ENCODE peak calls at places on chromosomes 2 and 18, in eight cellular contexts. D is GM10248, Y is AG09319, C is LNCaP clone FGC, F is cardiac fibroblast, H is RWPE1, J is colonic mucosa, L is brain microvascular endothelial cell. P is an unnamed sample.

GRCh38 chr18:79043288-79043687 is 25.9 kb upstream of the ATP9B start:
- DNase-seq in D (no peak), Y (no peak), C (no peak), F (no peak), H (no peak), J (no peak), L (no peak), P (no peak)

GRCh38 chr2:237287874-237288273 is 126.1 kb downstream of the COL6A3 start:
- DNase-seq in D (no peak), Y (no peak), C (no peak), F (no peak), H (no peak), J (no peak), L (peak), P (no peak)

GRCh38 chr2:8999047-8999446 is 4.4 kb downstream of the MBOAT2 start:
- DNase-seq in D (no peak), Y (no peak), C (no peak), F (no peak), H (no peak), J (no peak), L (no peak), P (no peak)

GRCh38 chr18:11096839-11097750 is 52.3 kb downstream of the PIEZO2 start:
- DNase-seq in D (no peak), Y (no peak), C (no peak), F (no peak), H (no peak), J (no peak), L (peak), P (no peak)

GRCh38 chr18:25047421-25047820 is 304.5 kb downstream of the ZNF521 start:
- DNase-seq in D (no peak), Y (no peak), C (no peak), F (no peak), H (no peak), J (no peak), L (no peak), P (no peak)

GRCh38 chr2:232523682-232524597 is 2.0 kb upstream of the CHRND start:
- DNase-seq in D (no peak), Y (no peak), C (no peak), F (peak), H (peak), J (peak), L (no peak), P (no peak)

GRCh38 chr2:33859791-33860461 is 260.8 kb upstream of the FAM98A start:
- DNase-seq in D (no peak), Y (no peak), C (no peak), F (no peak), H (no peak), J (no peak), L (no peak), P (no peak)

GRCh38 chr18:46856975-46857374 is 60.3 kb downstream of the PIAS2 start:
- DNase-seq in D (peak), Y (no peak), C (no peak), F (no peak), H (no peak), J (no peak), L (no peak), P (no peak)

GRCh38 chr2:74029719-74030397 is 45.1 kb downstream of the TET3 start:
- DNase-seq in D (no peak), Y (no peak), C (no peak), F (no peak), H (no peak), J (no peak), L (no peak), P (no peak)

GRCh38 chr2:182228073-182228473 is 198.8 kb downstream of the PDE1A start:
- DNase-seq in D (no peak), Y (no peak), C (no peak), F (no peak), H (no peak), J (no peak), L (no peak), P (no peak)

GRCh38 chr18:79792988-79793355 is 4.8 kb upstream of the KCNG2 start:
- DNase-seq in D (peak), Y (no peak), C (no peak), F (no peak), H (no peak), J (no peak), L (no peak), P (no peak)

GRCh38 chr2:131408778-131409177 is 44.8 kb upstream of the RAB6D start:
- DNase-seq in D (no peak), Y (no peak), C (no peak), F (no peak), H (no peak), J (no peak), L (no peak), P (no peak)

GRCh38 chr18:2857491-2858063 is 10.8 kb downstream of the EMILIN2 start:
- DNase-seq in D (no peak), Y (peak), C (no peak), F (peak), H (no peak), J (peak), L (peak), P (no peak)

GRCh38 chr18:67590571-67591141 is 74.1 kb upstream of the DSEL start:
- DNase-seq in D (no peak), Y (no peak), C (no peak), F (peak), H (no peak), J (no peak), L (peak), P (no peak)

GRCh38 chr18:63924551-63924950 is 16.8 kb downstream of the SERPINB10 start:
- DNase-seq in D (no peak), Y (no peak), C (no peak), F (no peak), H (no peak), J (no peak), L (no peak), P (no peak)

GRCh38 chr2:159439421-159439820 is 152.9 kb upstream of the WDSUB1 start:
- DNase-seq in D (no peak), Y (no peak), C (no peak), F (no peak), H (no peak), J (no peak), L (no peak), P (no peak)

GRCh38 chr2:187922841-187923240 is 368.6 kb upstream of the TFPI start:
- DNase-seq in D (no peak), Y (no peak), C (no peak), F (no peak), H (no peak), J (no peak), L (no peak), P (no peak)

GRCh38 chr18:78421392-78421791 is 558.2 kb upstream of the SALL3 start:
- DNase-seq in D (no peak), Y (no peak), C (no peak), F (no peak), H (no peak), J (no peak), L (no peak), P (no peak)

GRCh38 chr2:205655775-205656425 is 26.4 kb upstream of the NRP2 start:
- DNase-seq in D (no peak), Y (no peak), C (no peak), F (no peak), H (no peak), J (no peak), L (no peak), P (no peak)

GRCh38 chr2:126658910-126659613 is 3.1 kb downstream of the GYPC start:
- DNase-seq in D (peak), Y (no peak), C (no peak), F (peak), H (no peak), J (peak), L (peak), P (no peak)

GRCh38 chr2:118122768-118123335 is 34.6 kb downstream of the INSIG2 start:
- DNase-seq in D (peak), Y (no peak), C (no peak), F (peak), H (no peak), J (no peak), L (no peak), P (no peak)

GRCh38 chr2:116491292-116491691 is 1323.2 kb upstream of the DDX18 start:
- DNase-seq in D (no peak), Y (no peak), C (no peak), F (no peak), H (no peak), J (no peak), L (no peak), P (no peak)

GRCh38 chr2:116489944-116490343 is 1324.5 kb upstream of the DDX18 start:
- DNase-seq in D (no peak), Y (no peak), C (no peak), F (no peak), H (no peak), J (no peak), L (no peak), P (no peak)

GRCh38 chr2:116487336-116487735 is 1327.2 kb upstream of the DDX18 start:
- DNase-seq in D (no peak), Y (no peak), C (no peak), F (no peak), H (no peak), J (no peak), L (no peak), P (no peak)

GRCh38 chr2:116489292-116489691 is 1325.2 kb upstream of the DDX18 start:
- DNase-seq in D (no peak), Y (no peak), C (no peak), F (no peak), H (no peak), J (no peak), L (no peak), P (no peak)

GRCh38 chr2:116490511-116491145 is 1323.9 kb upstream of the DDX18 start:
- DNase-seq in D (no peak), Y (no peak), C (no peak), F (no peak), H (no peak), J (no peak), L (no peak), P (no peak)
- TF ChIP-seq CTCF in D (no peak), Y (no peak), C (no peak), F (no peak), H (no peak), J (no peak), L (no peak), P (no peak)

DNA sequence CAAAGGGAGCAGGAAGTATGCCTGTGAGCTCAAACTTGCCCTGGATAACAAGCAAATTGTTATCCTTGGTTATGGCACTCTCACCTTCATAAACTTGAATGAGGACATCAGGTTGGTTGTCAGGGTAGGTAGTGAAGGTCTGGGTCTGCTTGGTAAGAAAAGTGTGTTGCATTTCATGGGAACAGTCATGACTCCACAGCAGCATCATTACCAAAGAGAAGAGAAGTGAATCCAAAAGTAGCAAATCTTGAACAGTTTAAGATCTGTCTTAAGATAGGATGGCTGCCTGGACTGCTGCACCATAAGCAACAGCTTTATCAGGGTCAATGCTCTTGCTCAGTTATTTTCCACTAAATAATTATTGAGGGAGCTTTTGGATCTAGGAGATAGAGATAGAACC is 350.7 kb upstream of the MAP2 start:
- DNase-seq in D (no peak), Y (no peak), C (no peak), F (no peak), H (no peak), J (no peak), L (no peak), P (no peak)
- TF ChIP-seq CTCF in D (no peak), Y (no peak), C (no peak), F (no peak), H (no peak), J (no peak), L (no peak), P (no peak)

DNA sequence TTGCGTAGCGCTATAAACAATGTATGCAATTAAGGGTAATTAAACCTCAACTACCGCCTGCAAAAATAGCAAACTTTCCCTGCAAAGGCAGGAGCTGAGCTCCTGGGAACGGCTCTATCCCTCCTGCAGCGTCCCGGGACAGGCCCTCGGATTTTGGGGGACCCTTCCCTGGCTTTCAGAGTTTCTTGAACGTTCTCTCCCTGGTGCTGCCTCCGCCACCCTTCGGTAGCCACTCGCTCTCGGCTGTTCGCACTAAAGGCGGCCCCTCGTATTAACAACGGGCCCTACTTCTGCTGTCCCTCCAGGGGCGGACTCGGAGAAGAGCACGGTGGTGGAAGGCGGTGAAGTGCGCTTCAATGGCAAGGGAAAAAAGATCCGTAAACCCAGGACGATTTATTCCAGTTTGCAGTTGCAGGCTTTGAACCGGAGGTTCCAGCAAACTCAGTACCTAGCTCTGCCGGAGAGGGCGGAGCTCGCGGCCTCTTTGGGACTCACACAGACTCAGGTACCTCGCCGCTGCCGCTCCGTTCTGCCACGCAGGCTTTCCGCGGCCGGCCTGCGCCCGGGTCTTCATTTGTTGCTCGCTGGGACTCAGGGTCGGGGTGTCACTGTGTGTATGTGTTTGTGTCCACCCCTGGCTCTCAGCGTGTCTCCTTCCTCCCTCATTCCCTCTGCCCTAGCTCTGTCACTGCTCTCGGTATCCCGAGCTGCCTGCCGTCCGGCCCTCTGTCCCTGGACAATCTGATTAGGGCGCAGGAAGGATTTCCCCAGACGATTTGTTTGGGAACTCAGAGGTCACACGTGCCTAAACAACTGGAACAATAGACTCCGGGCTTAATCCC is 1.3 kb downstream of the DLX1 start:
- DNase-seq in D (peak), Y (no peak), C (no peak), F (no peak), H (no peak), J (peak), L (no peak), P (no peak)
- TF ChIP-seq CTCF in D (no peak), Y (no peak), C (no peak), F (no peak), H (peak), J (no peak), L (peak), P (no peak)

GRCh38 chr2:14540003-14540402 is 92.5 kb upstream of the LRATD1 start:
- DNase-seq in D (no peak), Y (no peak), C (no peak), F (peak), H (no peak), J (no peak), L (no peak), P (no peak)

GRCh38 chr2:14533106-14533757 is 99.3 kb upstream of the LRATD1 start:
- DNase-seq in D (no peak), Y (no peak), C (no peak), F (no peak), H (no peak), J (no peak), L (no peak), P (no peak)

GRCh38 chr2:14530506-14530905 is 102.0 kb upstream of the LRATD1 start:
- DNase-seq in D (no peak), Y (no peak), C (no peak), F (peak), H (no peak), J (no peak), L (no peak), P (no peak)

GRCh38 chr2:14536976-14537375 is 95.5 kb upstream of the LRATD1 start:
- DNase-seq in D (no peak), Y (no peak), C (no peak), F (no peak), H (no peak), J (no peak), L (no peak), P (no peak)

GRCh38 chr2:14535156-14535555 is 97.4 kb upstream of the LRATD1 start:
- DNase-seq in D (no peak), Y (no peak), C (no peak), F (no peak), H (peak), J (no peak), L (no peak), P (no peak)
- TF ChIP-seq CTCF in D (no peak), Y (no peak), C (no peak), F (no peak), H (no peak), J (no peak), L (no peak), P (no peak)

GRCh38 chr18:57060814-57061213 is 86.1 kb upstream of the BOD1L2 start:
- DNase-seq in D (no peak), Y (no peak), C (no peak), F (no peak), H (no peak), J (no peak), L (no peak), P (no peak)

GRCh38 chr18:57063601-57064000 is 83.3 kb upstream of the BOD1L2 start:
- DNase-seq in D (no peak), Y (no peak), C (no peak), F (no peak), H (no peak), J (no peak), L (no peak), P (no peak)

GRCh38 chr18:57062841-57063240 is 84.0 kb upstream of the BOD1L2 start:
- DNase-seq in D (no peak), Y (no peak), C (no peak), F (no peak), H (no peak), J (no peak), L (no peak), P (no peak)

GRCh38 chr18:57059366-57059765 is 87.5 kb upstream of the BOD1L2 start:
- DNase-seq in D (no peak), Y (no peak), C (no peak), F (no peak), H (no peak), J (no peak), L (no peak), P (no peak)

DNA sequence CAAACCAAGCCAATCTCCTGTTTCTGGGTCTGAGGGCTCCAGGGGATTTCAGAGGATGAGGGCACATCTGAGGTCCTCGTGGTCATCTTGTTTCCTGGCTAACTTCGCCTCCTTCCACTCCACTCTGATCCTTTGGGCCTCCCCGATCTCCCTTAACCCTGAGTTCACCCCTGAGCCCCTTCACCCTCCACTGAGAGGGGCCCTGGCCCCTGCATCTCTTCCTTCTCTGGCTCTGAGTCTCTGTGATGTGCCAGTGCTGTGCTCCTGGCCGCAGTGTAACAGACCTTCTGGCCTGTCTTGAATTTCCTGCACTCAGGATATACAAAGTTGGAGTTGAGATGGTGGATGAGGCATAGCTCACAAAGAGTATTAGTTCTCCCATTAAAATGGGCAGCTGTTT is 84.7 kb upstream of the BOD1L2 start:
- DNase-seq in D (no peak), Y (no peak), C (no peak), F (no peak), H (no peak), J (no peak), L (no peak), P (no peak)
- TF ChIP-seq CTCF in D (no peak), Y (no peak), C (no peak), F (no peak), H (no peak), J (no peak), L (no peak), P (no peak)

DNA sequence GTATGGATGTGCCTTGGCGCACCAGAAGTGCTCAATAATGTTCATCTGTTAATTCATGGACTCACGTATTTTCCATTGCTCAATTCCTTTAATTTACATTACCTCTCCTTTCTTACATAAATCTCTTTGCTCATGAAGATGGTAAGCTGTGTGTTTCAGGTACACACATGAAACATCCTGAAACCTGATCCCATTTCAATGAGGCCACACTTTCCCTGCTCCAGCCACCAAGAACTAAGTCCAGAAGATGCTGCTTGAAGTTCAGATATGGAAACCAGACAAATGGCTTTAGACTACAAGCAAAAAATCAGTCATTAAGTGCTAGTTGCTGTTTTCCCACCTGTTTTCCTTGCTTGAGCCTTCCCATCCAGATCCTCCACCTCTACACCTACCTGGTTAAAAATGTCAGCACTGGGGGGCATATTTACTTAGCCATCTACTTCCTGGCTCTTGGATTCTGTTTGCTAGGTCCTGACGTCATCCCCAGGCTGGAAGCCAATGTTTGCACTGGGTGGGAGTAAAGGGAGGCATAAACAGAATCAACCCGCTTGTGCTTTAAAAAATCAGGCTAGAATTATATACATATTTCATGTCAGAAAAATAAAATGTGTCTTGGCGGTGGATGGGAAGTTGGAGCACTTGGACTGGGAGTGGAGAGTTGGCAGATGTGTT is 309.7 kb downstream of the OSR1 start:
- DNase-seq in D (no peak), Y (no peak), C (no peak), F (peak), H (no peak), J (peak), L (peak), P (peak)
- TF ChIP-seq CTCF in D (no peak), Y (no peak), C (no peak), F (no peak), H (no peak), J (no peak), L (no peak), P (no peak)

P was measured in pancreas.